ENCODE peak calls at places on chromosomes 7 and 10, in six cellular contexts. F, V, W, P, B and Y are unnamed samples.

GRCh38 chr7:47905071-47905920 is 43.0 kb downstream of the PKD1L1 start:
- DNase-seq in F (no peak), W (no peak), B (no peak), V (no peak), P (peak), Y (peak)

GRCh38 chr7:150357277-150357676 is 11.3 kb upstream of the REPIN1 start:
- DNase-seq in W (no peak), F (no peak), P (no peak), B (no peak), V (no peak), Y (no peak)

GRCh38 chr7:152363798-152364197 is 72.0 kb downstream of the KMT2C start:
- DNase-seq in W (no peak), V (no peak), F (no peak), P (no peak), B (no peak), Y (no peak)

GRCh38 chr7:87926581-87927461 is 7.2 kb upstream of the ADAM22 start:
- DNase-seq in V (no peak), P (no peak), W (peak), F (no peak), B (no peak), Y (no peak)

GRCh38 chr10:107914450-107915276 is 750.2 kb upstream of the SORCS1 start:
- DNase-seq in V (no peak), B (no peak), W (peak), P (no peak), F (no peak), Y (no peak)

GRCh38 chr10:60175418-60175817 is 214.3 kb downstream of the ANK3 start:
- DNase-seq in V (no peak), F (no peak), W (no peak), B (no peak), P (no peak), Y (no peak)

GRCh38 chr7:66150471-66150870 is 35.8 kb downstream of the CRCP start:
- DNase-seq in P (no peak), F (peak), V (peak), W (peak), B (peak), Y (no peak)

GRCh38 chr10:11993834-11994468 is 48.7 kb downstream of the UPF2 start:
- DNase-seq in V (no peak), B (no peak), F (no peak), P (no peak), W (no peak), Y (no peak)

GRCh38 chr10:124989526-124989925 is 47.6 kb downstream of the ZRANB1 start:
- DNase-seq in V (no peak), B (no peak), P (no peak), W (no peak), F (peak), Y (no peak)

GRCh38 chr7:94367940-94368339 is 26.8 kb upstream of the COL1A2 start:
- DNase-seq in V (no peak), W (no peak), P (no peak), F (no peak), B (no peak), Y (peak)

GRCh38 chr10:60733189-60733815 is 45.0 kb upstream of the CDK1 start:
- DNase-seq in B (no peak), P (peak), F (no peak), V (no peak), W (peak), Y (no peak)

GRCh38 chr7:15457959-15458955 is 103.6 kb downstream of the AGMO start:
- DNase-seq in B (no peak), W (no peak), F (no peak), P (no peak), V (no peak), Y (no peak)

GRCh38 chr10:71965623-71966022 is 1.4 kb downstream of the CHST3 start:
- DNase-seq in W (no peak), P (no peak), B (peak), V (no peak), F (no peak), Y (no peak)

GRCh38 chr10:26486304-26486703 is 48.2 kb downstream of the APBB1IP start:
- DNase-seq in F (peak), P (no peak), W (no peak), B (peak), V (peak), Y (peak)

GRCh38 chr10:44301781-44302400 is 83.0 kb downstream of the CXCL12 start:
- DNase-seq in W (no peak), P (no peak), B (no peak), F (no peak), V (no peak), Y (no peak)

GRCh38 chr7:95632609-95633008 is 36.3 kb upstream of the PDK4 start:
- DNase-seq in W (no peak), B (peak), P (no peak), F (peak), V (no peak), Y (no peak)

GRCh38 chr7:36155811-36156361 is 2.8 kb downstream of the EEPD1 start:
- DNase-seq in B (peak), F (no peak), V (no peak), P (no peak), W (peak), Y (no peak)

GRCh38 chr7:46881507-46882127 is 700.3 kb downstream of the TNS3 start:
- DNase-seq in V (no peak), W (no peak), B (no peak), F (no peak), P (no peak), Y (no peak)

GRCh38 chr10:28186887-28187578 is 115.8 kb downstream of the MPP7 start:
- DNase-seq in P (no peak), F (no peak), V (no peak), W (no peak), B (no peak), Y (no peak)

GRCh38 chr7:54995631-54996340 is 23.0 kb upstream of the EGFR start:
- DNase-seq in P (no peak), F (peak), V (peak), B (no peak), W (peak), Y (peak)

GRCh38 chr7:150685219-150686029 is at the start of gene GIMAP2:
- DNase-seq in W (peak), F (no peak), P (no peak), V (no peak), B (no peak), Y (no peak)

GRCh38 chr10:533186-533585 is 156.3 kb downstream of the DIP2C start:
- DNase-seq in W (no peak), B (no peak), F (no peak), P (no peak), V (no peak), Y (no peak)

GRCh38 chr7:141702047-141702567 is at the start of gene DENND11:
- DNase-seq in B (peak), F (peak), V (no peak), W (peak), P (no peak), Y (no peak)

GRCh38 chr10:80458638-80459037 is 4.5 kb downstream of the TSPAN14 start:
- DNase-seq in V (no peak), P (no peak), F (no peak), W (no peak), B (no peak), Y (no peak)

GRCh38 chr10:124321433-124322072 is 97.2 kb downstream of the OAT start:
- DNase-seq in F (no peak), V (no peak), P (peak), B (no peak), W (no peak), Y (no peak)

GRCh38 chr10:27998178-27998953 is 513 bp downstream of the ODAD2 start:
- DNase-seq in F (no peak), P (no peak), W (no peak), B (peak), V (no peak), Y (no peak)

GRCh38 chr7:108278281-108278680 is 148.1 kb upstream of the LAMB4 start:
- DNase-seq in F (no peak), P (no peak), W (no peak), V (no peak), B (no peak), Y (no peak)

GRCh38 chr7:1558841-1559625 is 3.0 kb upstream of the TMEM184A start:
- DNase-seq in B (no peak), F (no peak), P (no peak), W (no peak), V (no peak), Y (no peak)

GRCh38 chr7:131071786-131072504 is 255.7 kb upstream of the MKLN1 start:
- DNase-seq in W (no peak), P (no peak), V (peak), F (no peak), B (peak), Y (no peak)

GRCh38 chr7:98641646-98642489 is 24.8 kb downstream of the NPTX2 start:
- DNase-seq in P (no peak), B (no peak), V (no peak), W (no peak), F (no peak), Y (no peak)

GRCh38 chr7:83648464-83649241 is at the start of gene SEMA3E:
- DNase-seq in F (peak), V (no peak), W (peak), P (no peak), B (no peak), Y (no peak)

GRCh38 chr10:61589547-61590243 is 73.0 kb upstream of the CABCOCO1 start:
- DNase-seq in B (no peak), W (no peak), F (no peak), P (no peak), V (no peak), Y (no peak)

DNA sequence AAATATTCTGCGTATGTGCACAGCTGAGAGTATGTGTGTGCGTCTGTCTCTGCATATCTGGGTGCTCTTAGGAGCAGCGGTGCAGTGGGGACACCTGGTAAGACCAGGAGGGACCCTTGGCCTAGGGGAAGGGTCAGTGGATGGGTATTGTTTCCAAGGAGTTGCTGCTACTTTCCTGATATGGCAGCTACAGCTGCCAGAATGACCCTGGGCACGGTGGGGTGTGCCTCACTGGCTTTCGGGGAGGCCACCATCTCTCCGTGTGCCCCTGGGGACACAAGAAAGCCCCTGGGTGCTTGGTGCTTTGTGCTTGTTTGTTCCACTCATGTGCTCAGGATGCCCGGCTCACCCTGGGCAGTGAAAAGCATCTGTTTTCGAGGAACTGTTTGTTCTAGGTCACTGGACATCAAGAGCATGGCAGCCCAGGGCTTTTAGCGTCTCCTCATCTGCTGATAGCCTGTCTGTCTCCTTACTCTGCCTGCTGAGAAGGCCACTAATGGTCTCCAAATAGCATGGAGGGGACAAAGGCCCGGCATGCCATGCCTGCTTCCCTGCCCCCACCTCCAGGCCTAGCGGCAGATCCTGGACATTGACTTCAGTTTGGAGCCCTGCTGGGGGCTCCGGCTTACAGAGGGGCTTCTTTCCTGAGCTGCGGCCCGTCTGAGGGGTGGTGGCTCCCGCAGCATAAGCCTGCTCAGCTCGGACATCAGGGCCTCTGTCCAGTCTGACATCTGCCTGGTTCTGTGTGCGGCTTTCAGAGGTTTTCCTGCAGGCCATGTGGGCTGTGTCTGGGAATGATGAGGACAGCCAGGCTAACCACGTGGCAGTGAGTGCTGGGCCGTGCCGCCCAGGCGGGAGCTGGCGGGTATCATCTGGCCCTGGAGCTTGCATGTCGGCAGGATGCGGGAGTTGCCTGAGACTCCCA is 8.9 kb downstream of the PFKFB3 start:
- DNase-seq in V (no peak), P (no peak), W (no peak), F (peak), B (no peak), Y (no peak)
- TF ChIP-seq CTCF in V (no peak), P (no peak), W (no peak), F (no peak), B (no peak), Y (no peak)

DNA sequence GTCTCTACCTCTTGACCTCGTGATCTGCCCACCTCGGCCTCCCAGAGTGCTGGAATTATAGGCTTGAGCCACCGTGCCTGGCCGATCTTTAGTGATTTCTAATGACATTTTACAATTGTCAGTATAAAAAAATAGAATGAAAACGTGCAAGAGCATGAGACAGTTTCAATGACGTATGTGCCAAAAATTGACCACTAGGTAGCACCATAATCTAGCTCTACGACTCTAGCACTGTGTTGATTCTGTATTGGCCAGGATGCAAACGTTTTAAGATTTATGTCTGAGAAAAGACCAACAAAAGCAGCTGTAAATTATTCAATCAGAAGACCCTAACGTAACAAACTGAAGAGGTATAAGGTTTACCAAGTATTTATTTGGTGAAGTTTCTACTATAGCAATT is 25.4 kb upstream of the EXOC6 start:
- DNase-seq in F (no peak), W (no peak), P (no peak), V (no peak), B (no peak), Y (no peak)
- TF ChIP-seq CTCF in F (no peak), W (no peak), P (peak), V (no peak), B (no peak), Y (no peak)

GRCh38 chr10:29553732-29554260 is 81.0 kb downstream of the SVIL start:
- DNase-seq in W (no peak), P (no peak), F (no peak), B (no peak), V (no peak), Y (no peak)

GRCh38 chr10:29555091-29555745 is 79.6 kb downstream of the SVIL start:
- DNase-seq in P (no peak), B (no peak), W (no peak), F (no peak), V (no peak), Y (no peak)

GRCh38 chr10:29557665-29558064 is 77.1 kb downstream of the SVIL start:
- DNase-seq in B (no peak), P (peak), F (no peak), W (no peak), V (no peak), Y (no peak)

GRCh38 chr10:29555746-29556481 is 78.9 kb downstream of the SVIL start:
- DNase-seq in P (no peak), V (no peak), B (no peak), W (no peak), F (peak), Y (peak)

DNA sequence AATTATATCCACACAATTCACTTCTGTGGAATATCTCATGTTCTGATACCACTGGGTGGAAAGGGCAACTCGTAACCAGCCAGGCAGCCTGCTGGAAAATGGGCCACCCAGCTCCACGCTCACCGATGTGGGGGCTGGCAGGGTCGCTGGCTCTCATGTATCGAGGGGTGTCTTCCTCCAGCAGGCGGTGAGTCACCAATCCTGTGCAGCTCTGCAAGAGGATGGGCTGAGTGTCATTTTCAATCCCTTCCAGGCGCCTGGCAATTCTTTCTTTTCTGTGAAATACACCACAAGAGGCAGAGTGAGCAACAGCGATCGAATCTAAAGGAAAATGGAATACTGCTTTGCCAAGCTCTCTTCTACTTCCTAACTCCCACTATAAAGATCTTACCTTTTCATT is 80.1 kb downstream of the SVIL start:
- DNase-seq in P (no peak), W (no peak), F (peak), V (no peak), B (no peak), Y (no peak)
- TF ChIP-seq CTCF in P (peak), W (no peak), F (no peak), V (no peak), B (no peak), Y (no peak)

GRCh38 chr10:116691079-116691398 is 51.3 kb downstream of the HSPA12A start:
- DNase-seq in V (no peak), F (no peak), P (no peak), W (no peak), B (no peak), Y (no peak)
- TF ChIP-seq CTCF in V (no peak), F (no peak), P (no peak), W (no peak), B (no peak), Y (no peak)

GRCh38 chr7:110590415-110590814 is 500.5 kb upstream of the LRRN3 start:
- DNase-seq in W (no peak), P (no peak), F (no peak), V (no peak), B (no peak), Y (no peak)
- TF ChIP-seq CTCF in W (no peak), P (no peak), F (no peak), V (no peak), B (no peak), Y (no peak)